ENCODE peak calls at places on chromosomes 2 and 18, in five cellular contexts. P, I, F, W and R are unnamed samples.

GRCh38 chr2:88350262-88350640 is 102.2 kb downstream of the FOXI3 start:
- DNase-seq in P (no peak), F (no peak), W (no peak), I (no peak), R (no peak)

GRCh38 chr2:224127871-224128501 is 88.9 kb upstream of the SERPINE2 start:
- DNase-seq in I (no peak), W (no peak), F (no peak), P (no peak), R (no peak)

GRCh38 chr2:204401114-204401513 is 144.2 kb upstream of the PARD3B start:
- DNase-seq in F (no peak), I (no peak), P (no peak), W (no peak), R (no peak)

GRCh38 chr18:66795011-66795410 is 191.1 kb upstream of the CDH19 start:
- DNase-seq in F (no peak), P (no peak), W (no peak), I (peak; percentile 12), R (no peak)

GRCh38 chr2:203934006-203934632 is 2.4 kb upstream of the ICOS start:
- DNase-seq in W (no peak), P (no peak), I (no peak), F (peak; percentile 30), R (no peak)

GRCh38 chr2:71783215-71783614 is 329.9 kb downstream of the DYSF start:
- DNase-seq in F (no peak), P (no peak), W (no peak), I (no peak), R (no peak)

GRCh38 chr2:46175409-46175808 is 121.8 kb upstream of the EPAS1 start:
- DNase-seq in F (no peak), I (no peak), W (no peak), P (no peak), R (no peak)

GRCh38 chr18:22683196-22683676 is 249.9 kb upstream of the RBBP8 start:
- DNase-seq in I (peak; percentile 9), F (no peak), W (peak; percentile 28), P (no peak), R (no peak)

GRCh38 chr18:32019251-32019943 is 772 bp downstream of the RNF125 start:
- DNase-seq in F (peak; percentile 33), P (peak; percentile 74), I (peak; percentile 27), W (peak; percentile 27), R (peak; percentile 37)

GRCh38 chr2:240589381-240589780 is 2.8 kb downstream of the CAPN10 start:
- DNase-seq in I (peak; percentile 52), P (peak; percentile 53), W (no peak), F (no peak), R (no peak)

GRCh38 chr2:240346753-240347372 is 88.6 kb upstream of the GPC1 start:
- DNase-seq in I (no peak), W (no peak), F (no peak), P (peak; percentile 57), R (no peak)

GRCh38 chr2:40716879-40717278 is 265.0 kb upstream of the SLC8A1 start:
- DNase-seq in W (peak; percentile 24), I (no peak), P (no peak), F (no peak), R (no peak)

GRCh38 chr2:188551671-188552070 is 260.0 kb downstream of the GULP1 start:
- DNase-seq in W (no peak), P (no peak), I (no peak), F (no peak), R (no peak)

GRCh38 chr2:64204006-64204632 is 59.9 kb upstream of the PELI1 start:
- DNase-seq in W (peak; percentile 30), I (peak; percentile 51), F (peak; percentile 9), P (peak; percentile 66), R (peak; percentile 42)

GRCh38 chr18:41666251-41666650 is 288.8 kb upstream of the PIK3C3 start:
- DNase-seq in P (no peak), I (no peak), F (no peak), W (no peak), R (no peak)

GRCh38 chr18:9536354-9537152 is 61.2 kb downstream of the RALBP1 start:
- DNase-seq in F (no peak), I (no peak), W (no peak), P (no peak), R (no peak)

GRCh38 chr2:98730053-98730850 is 680 bp downstream of the MGAT4A start:
- DNase-seq in F (peak; percentile 42), I (peak; percentile 11), W (peak; percentile 61), P (peak; percentile 72), R (peak; percentile 51)

GRCh38 chr18:36704656-36705055 is 124.1 kb downstream of the TPGS2 start:
- DNase-seq in P (no peak), W (no peak), F (no peak), I (no peak), R (no peak)

GRCh38 chr2:223744580-223744979 is 92.8 kb downstream of the AP1S3 start:
- DNase-seq in P (no peak), W (no peak), I (no peak), F (no peak), R (no peak)

GRCh38 chr2:1738646-1739302 is 5.5 kb downstream of the PXDN start:
- DNase-seq in I (no peak), W (no peak), P (peak; percentile 32), F (no peak), R (no peak)

GRCh38 chr18:8900552-8900951 is 195.2 kb downstream of the MTCL1 start:
- DNase-seq in F (no peak), W (no peak), P (no peak), I (no peak), R (no peak)

GRCh38 chr2:238987352-238987981 is 139.6 kb downstream of the TWIST2 start:
- DNase-seq in I (no peak), W (no peak), P (no peak), F (no peak), R (no peak)

GRCh38 chr18:7221424-7222155 is 9.3 kb upstream of the LRRC30 start:
- DNase-seq in P (no peak), I (peak; percentile 23), W (no peak), F (no peak), R (no peak)